ENCODE peak calls at places on chromosomes 4 and X, in seven cellular contexts. One of them, this sample, is unnamed.

GRCh38 chr4:177485528-177485927 is 43.3 kb upstream of the AGA start:
- DNase-seq in progenitor cell of endocrine pancreas: no peak
- DNase-seq in stimulated activated CD8-positive, alpha-beta memory T cell treated with anti-CD3 and anti-CD28 coated beads, Interleukin-7, amount 100 ng/mL, for 4 hours: no peak
- DNase-seq in NCI-H2081: no peak
- DNase-seq in BE2C: no peak
- DNase-seq in brain microvascular endothelial cell: peak
- DNase-seq in effector CD4-positive, alpha-beta T cell: no peak
- DNase-seq in this sample: peak

GRCh38 chr4:53943345-53944085 is 120.9 kb downstream of the CHIC2 start:
- DNase-seq in progenitor cell of endocrine pancreas: no peak
- DNase-seq in stimulated activated CD8-positive, alpha-beta memory T cell treated with anti-CD3 and anti-CD28 coated beads, Interleukin-7, amount 100 ng/mL, for 4 hours: no peak
- DNase-seq in NCI-H2081: peak
- DNase-seq in BE2C: no peak
- DNase-seq in brain microvascular endothelial cell: peak
- DNase-seq in effector CD4-positive, alpha-beta T cell: no peak
- DNase-seq in this sample: peak

GRCh38 chr4:83535945-83536648 is at the start of gene GPAT3:
- DNase-seq in progenitor cell of endocrine pancreas: peak
- DNase-seq in stimulated activated CD8-positive, alpha-beta memory T cell treated with anti-CD3 and anti-CD28 coated beads, Interleukin-7, amount 100 ng/mL, for 4 hours: peak
- DNase-seq in NCI-H2081: peak
- DNase-seq in BE2C: peak
- DNase-seq in brain microvascular endothelial cell: peak
- DNase-seq in effector CD4-positive, alpha-beta T cell: peak
- DNase-seq in this sample: peak

GRCh38 chrX:39895228-39896110 is 202.3 kb downstream of the BCOR start:
- DNase-seq in progenitor cell of endocrine pancreas: no peak
- DNase-seq in stimulated activated CD8-positive, alpha-beta memory T cell treated with anti-CD3 and anti-CD28 coated beads, Interleukin-7, amount 100 ng/mL, for 4 hours: no peak
- DNase-seq in NCI-H2081: peak
- DNase-seq in BE2C: no peak
- DNase-seq in brain microvascular endothelial cell: no peak
- DNase-seq in effector CD4-positive, alpha-beta T cell: no peak
- DNase-seq in this sample: peak

GRCh38 chr4:122100508-122100907 is 51.6 kb upstream of the BLTP1 start:
- DNase-seq in progenitor cell of endocrine pancreas: no peak
- DNase-seq in stimulated activated CD8-positive, alpha-beta memory T cell treated with anti-CD3 and anti-CD28 coated beads, Interleukin-7, amount 100 ng/mL, for 4 hours: no peak
- DNase-seq in NCI-H2081: no peak
- DNase-seq in BE2C: no peak
- DNase-seq in brain microvascular endothelial cell: no peak
- DNase-seq in effector CD4-positive, alpha-beta T cell: no peak
- DNase-seq in this sample: no peak

GRCh38 chr4:48025005-48025404 is 8.4 kb downstream of the NIPAL1 start:
- DNase-seq in progenitor cell of endocrine pancreas: no peak
- DNase-seq in stimulated activated CD8-positive, alpha-beta memory T cell treated with anti-CD3 and anti-CD28 coated beads, Interleukin-7, amount 100 ng/mL, for 4 hours: no peak
- DNase-seq in NCI-H2081: no peak
- DNase-seq in BE2C: no peak
- DNase-seq in brain microvascular endothelial cell: peak
- DNase-seq in effector CD4-positive, alpha-beta T cell: no peak
- DNase-seq in this sample: no peak

GRCh38 chrX:6708676-6709075 is 173.8 kb upstream of the VCX3A start:
- DNase-seq in progenitor cell of endocrine pancreas: no peak
- DNase-seq in stimulated activated CD8-positive, alpha-beta memory T cell treated with anti-CD3 and anti-CD28 coated beads, Interleukin-7, amount 100 ng/mL, for 4 hours: no peak
- DNase-seq in NCI-H2081: no peak
- DNase-seq in BE2C: no peak
- DNase-seq in brain microvascular endothelial cell: no peak
- DNase-seq in effector CD4-positive, alpha-beta T cell: no peak
- DNase-seq in this sample: no peak

GRCh38 chr4:74218201-74218600 is 60.3 kb downstream of the MTHFD2L start:
- DNase-seq in progenitor cell of endocrine pancreas: no peak
- DNase-seq in stimulated activated CD8-positive, alpha-beta memory T cell treated with anti-CD3 and anti-CD28 coated beads, Interleukin-7, amount 100 ng/mL, for 4 hours: no peak
- DNase-seq in NCI-H2081: no peak
- DNase-seq in BE2C: no peak
- DNase-seq in brain microvascular endothelial cell: no peak
- DNase-seq in effector CD4-positive, alpha-beta T cell: no peak
- DNase-seq in this sample: peak

GRCh38 chr4:156228706-156229105 is 275.0 kb upstream of the CTSO start:
- DNase-seq in progenitor cell of endocrine pancreas: no peak
- DNase-seq in stimulated activated CD8-positive, alpha-beta memory T cell treated with anti-CD3 and anti-CD28 coated beads, Interleukin-7, amount 100 ng/mL, for 4 hours: no peak
- DNase-seq in NCI-H2081: no peak
- DNase-seq in BE2C: no peak
- DNase-seq in brain microvascular endothelial cell: no peak
- DNase-seq in effector CD4-positive, alpha-beta T cell: no peak
- DNase-seq in this sample: peak

GRCh38 chr4:176778063-176778462 is 14.7 kb downstream of the VEGFC start:
- DNase-seq in progenitor cell of endocrine pancreas: no peak
- DNase-seq in stimulated activated CD8-positive, alpha-beta memory T cell treated with anti-CD3 and anti-CD28 coated beads, Interleukin-7, amount 100 ng/mL, for 4 hours: no peak
- DNase-seq in NCI-H2081: no peak
- DNase-seq in BE2C: no peak
- DNase-seq in brain microvascular endothelial cell: peak
- DNase-seq in effector CD4-positive, alpha-beta T cell: no peak
- DNase-seq in this sample: peak

GRCh38 chr4:182916483-182917181 is 554 bp downstream of the DCTD start:
- DNase-seq in progenitor cell of endocrine pancreas: no peak
- DNase-seq in stimulated activated CD8-positive, alpha-beta memory T cell treated with anti-CD3 and anti-CD28 coated beads, Interleukin-7, amount 100 ng/mL, for 4 hours: no peak
- DNase-seq in NCI-H2081: peak
- DNase-seq in BE2C: peak
- DNase-seq in brain microvascular endothelial cell: peak
- DNase-seq in effector CD4-positive, alpha-beta T cell: no peak
- DNase-seq in this sample: peak

GRCh38 chr4:156378053-156378665 is 424.5 kb upstream of the CTSO start:
- DNase-seq in progenitor cell of endocrine pancreas: no peak
- DNase-seq in stimulated activated CD8-positive, alpha-beta memory T cell treated with anti-CD3 and anti-CD28 coated beads, Interleukin-7, amount 100 ng/mL, for 4 hours: no peak
- DNase-seq in NCI-H2081: peak
- DNase-seq in BE2C: no peak
- DNase-seq in brain microvascular endothelial cell: peak
- DNase-seq in effector CD4-positive, alpha-beta T cell: no peak
- DNase-seq in this sample: peak

GRCh38 chrX:2442694-2443093 is 58.1 kb downstream of the DHRSX start:
- DNase-seq in progenitor cell of endocrine pancreas: no peak
- DNase-seq in stimulated activated CD8-positive, alpha-beta memory T cell treated with anti-CD3 and anti-CD28 coated beads, Interleukin-7, amount 100 ng/mL, for 4 hours: no peak
- DNase-seq in NCI-H2081: no peak
- DNase-seq in BE2C: no peak
- DNase-seq in brain microvascular endothelial cell: no peak
- DNase-seq in effector CD4-positive, alpha-beta T cell: no peak
- DNase-seq in this sample: no peak